ENCODE peak calls at places on chromosomes 7 and 10, in seven cellular contexts. Z is brain microvascular endothelial cell, G is transverse colon, W is AG04450, P is PC-3, N is IMR-90, Q is fibroblast of lung. H is an unnamed sample.

GRCh38 chr7:84624527-84624926 is 429.9 kb upstream of the SEMA3A start:
- DNase-seq in Z (no peak), G (no peak), W (no peak), P (no peak), N (no peak), Q (no peak), H (no peak)

GRCh38 chr10:19250542-19250941 is 201.9 kb downstream of the MALRD1 start:
- DNase-seq in Z (peak), G (no peak), W (peak), P (peak), N (peak), Q (peak), H (peak)

GRCh38 chr7:127437241-127437640 is 44.7 kb upstream of the ZNF800 start:
- DNase-seq in Z (no peak), G (no peak), W (no peak), P (no peak), N (no peak), Q (no peak), H (no peak)

GRCh38 chr7:121800916-121801675 is 71.9 kb upstream of the PTPRZ1 start:
- DNase-seq in Z (no peak), G (no peak), W (no peak), P (no peak), N (no peak), Q (no peak), H (no peak)

GRCh38 chr7:157517782-157518513 is 181.1 kb downstream of the DNAJB6 start:
- DNase-seq in Z (no peak), G (no peak), W (no peak), P (no peak), N (no peak), Q (no peak), H (no peak)

GRCh38 chr7:151038951-151039849 is 9.1 kb upstream of the ASIC3 start:
- DNase-seq in Z (peak), G (peak), W (no peak), P (peak), N (peak), Q (peak), H (peak)

GRCh38 chr10:2978111-2978510 is 89.2 kb upstream of the PFKP start:
- DNase-seq in Z (no peak), G (no peak), W (no peak), P (peak), N (peak), Q (peak), H (peak)

GRCh38 chr10:89301721-89302445 is at the start of gene IFIT2:
- DNase-seq in Z (peak), G (peak), W (peak), P (peak), N (peak), Q (peak), H (peak)

GRCh38 chr10:71517310-71518159 is 120.8 kb downstream of the CDH23 start:
- DNase-seq in Z (no peak), G (no peak), W (no peak), P (no peak), N (no peak), Q (no peak), H (no peak)

GRCh38 chr7:42097756-42098155 is 139.3 kb downstream of the GLI3 start:
- DNase-seq in Z (peak), G (no peak), W (no peak), P (peak), N (peak), Q (peak), H (no peak)

GRCh38 chr10:131928248-131929095 is 27.7 kb downstream of the PPP2R2D start:
- DNase-seq in Z (peak), G (no peak), W (no peak), P (no peak), N (peak), Q (peak), H (no peak)

GRCh38 chr7:30445770-30446169 is 32.8 kb downstream of the NOD1 start:
- DNase-seq in Z (no peak), G (peak), W (no peak), P (no peak), N (peak), Q (peak), H (no peak)

GRCh38 chr7:97179454-97180104 is 62.1 kb downstream of the SDHAF3 start:
- DNase-seq in Z (peak), G (peak), W (peak), P (peak), N (peak), Q (peak), H (peak)

GRCh38 chr10:5381187-5381586 is 16.4 kb downstream of the UCN3 start:
- DNase-seq in Z (no peak), G (no peak), W (no peak), P (no peak), N (no peak), Q (no peak), H (no peak)

GRCh38 chr10:11341253-11341652 is 270.2 kb downstream of the USP6NL start:
- DNase-seq in Z (no peak), G (no peak), W (no peak), P (no peak), N (no peak), Q (no peak), H (no peak)

GRCh38 chr10:11339660-11340059 is 271.8 kb downstream of the USP6NL start:
- DNase-seq in Z (no peak), G (no peak), W (no peak), P (no peak), N (no peak), Q (no peak), H (no peak)

GRCh38 chr10:11345224-11346054 is 266.0 kb downstream of the USP6NL start:
- DNase-seq in Z (no peak), G (peak), W (no peak), P (peak), N (no peak), Q (no peak), H (peak)

GRCh38 chr10:11344081-11344480 is 267.4 kb downstream of the USP6NL start:
- DNase-seq in Z (no peak), G (no peak), W (no peak), P (no peak), N (no peak), Q (no peak), H (no peak)

GRCh38 chr10:11344550-11344949 is 266.9 kb downstream of the USP6NL start:
- DNase-seq in Z (no peak), G (no peak), W (no peak), P (no peak), N (no peak), Q (no peak), H (no peak)
- H3K4me3 ChIP-seq in Z (no peak), G (no peak), W (no peak), P (no peak), N (no peak), Q (no peak), H (no peak)

DNA sequence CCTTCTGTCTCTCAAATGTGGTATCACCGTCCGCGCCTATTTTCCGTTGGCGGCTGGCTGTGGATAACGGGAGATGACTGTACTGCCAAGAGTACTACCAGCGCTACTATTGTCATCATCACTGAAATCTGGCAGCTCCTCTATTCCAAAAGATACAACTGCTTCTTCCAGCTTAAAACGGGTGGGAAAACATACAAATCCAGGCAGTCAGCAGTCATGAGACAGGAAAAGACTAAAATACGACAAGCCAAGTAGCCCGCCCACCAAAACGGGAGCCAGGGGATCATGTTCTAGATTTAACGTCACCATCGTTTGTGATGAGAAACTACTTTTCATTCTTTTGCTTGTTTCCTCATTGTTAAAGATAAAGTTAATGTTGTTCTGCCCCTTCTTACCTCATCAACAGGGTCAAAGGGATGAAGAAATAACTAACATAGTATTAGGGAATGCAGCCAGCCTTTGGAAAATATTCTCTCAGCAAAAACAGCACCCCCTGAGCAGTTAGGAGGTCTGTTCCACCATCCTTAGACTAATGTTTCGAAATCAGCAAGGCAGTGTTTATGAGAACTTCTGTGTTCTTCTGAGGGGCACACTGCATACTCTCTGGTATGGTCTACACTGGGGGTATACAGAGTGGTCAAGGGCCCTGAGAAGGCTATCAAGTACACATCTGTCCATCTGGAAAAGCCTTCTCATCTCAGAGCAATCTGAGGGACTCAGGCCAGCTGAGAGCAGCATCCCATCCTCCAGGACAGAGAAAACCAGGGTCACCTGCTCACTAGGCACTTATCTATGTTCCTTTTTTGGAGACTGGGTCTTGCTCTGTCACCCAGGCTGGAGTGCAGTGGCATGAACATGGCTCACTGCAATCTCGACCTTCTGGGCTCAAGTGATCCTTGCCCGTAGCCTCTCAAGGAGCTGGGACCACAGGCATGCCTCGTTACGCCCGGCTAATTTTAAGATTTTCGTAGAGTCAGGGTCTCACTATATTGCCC is 47.5 kb downstream of the GNA12 start:
- DNase-seq in Z (peak), G (peak), W (peak), P (no peak), N (peak), Q (peak), H (peak)
- H3K4me3 ChIP-seq in Z (no peak), G (no peak), W (peak), P (no peak), N (no peak), Q (peak), H (no peak)

DNA sequence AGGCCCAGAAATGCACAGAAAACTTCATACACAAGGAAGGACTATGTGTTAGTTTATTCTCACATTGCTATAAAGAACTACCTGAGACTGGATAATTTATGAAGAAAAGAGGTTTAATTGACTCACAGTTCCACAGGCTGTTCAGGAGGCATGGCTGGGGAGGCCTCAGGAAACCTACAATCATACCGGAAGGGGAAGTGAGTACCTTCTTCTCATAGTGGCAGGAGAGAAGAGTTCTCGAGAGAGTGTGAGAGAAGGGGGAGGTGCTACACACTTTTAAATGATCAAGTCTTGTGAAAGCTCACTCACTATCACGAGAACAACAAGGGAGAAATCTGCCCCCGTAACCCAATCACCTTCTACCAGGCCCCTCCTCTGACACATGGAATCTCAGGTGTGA is 16.8 kb upstream of the RAMP3 start:
- DNase-seq in Z (no peak), G (no peak), W (no peak), P (no peak), N (no peak), Q (no peak), H (no peak)
- H3K4me3 ChIP-seq in Z (no peak), G (no peak), W (no peak), P (no peak), N (no peak), Q (no peak), H (no peak)

DNA sequence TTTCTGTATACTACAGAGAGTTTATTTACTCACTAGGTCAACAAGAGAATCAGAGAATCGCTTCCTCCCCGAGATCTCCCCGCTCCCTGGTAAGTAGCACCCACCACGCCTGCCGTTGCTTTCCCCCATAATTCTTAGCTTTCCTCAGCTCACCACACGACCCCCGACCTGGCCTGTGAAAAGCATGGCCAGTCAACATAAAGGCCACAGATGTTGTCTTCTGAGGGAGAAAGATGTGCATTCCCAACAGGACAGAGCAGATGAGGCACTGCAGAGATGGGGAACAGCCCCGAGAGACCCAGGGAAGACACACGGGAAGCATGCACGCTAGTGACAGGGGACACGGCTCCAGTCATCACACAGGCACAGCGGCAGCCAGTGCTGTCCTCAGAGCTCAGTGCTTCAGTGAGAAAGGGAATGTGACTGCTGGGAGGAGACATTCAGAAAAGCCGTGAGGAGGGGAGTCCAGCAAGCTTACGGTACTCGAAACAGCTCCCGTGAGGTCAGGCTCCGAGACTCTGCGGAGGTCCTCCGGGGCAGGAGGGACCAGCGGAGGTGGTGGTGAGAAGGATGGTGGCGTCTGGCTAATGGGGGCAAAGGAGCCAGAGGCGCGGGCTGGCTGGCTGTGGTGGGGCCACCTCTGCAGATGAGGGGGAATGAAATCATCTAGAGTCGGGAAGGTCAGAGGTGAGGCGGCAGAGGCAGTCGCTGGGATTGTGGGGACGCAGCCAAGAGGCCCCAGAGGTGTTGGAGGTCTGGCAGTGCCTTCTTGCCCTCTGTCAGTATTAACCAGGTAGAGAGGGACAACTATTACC is 123.4 kb upstream of the PDLIM1 start:
- DNase-seq in Z (no peak), G (no peak), W (no peak), P (no peak), N (no peak), Q (no peak), H (no peak)
- H3K4me3 ChIP-seq in Z (no peak), G (no peak), W (no peak), P (no peak), N (no peak), Q (no peak), H (no peak)

DNA sequence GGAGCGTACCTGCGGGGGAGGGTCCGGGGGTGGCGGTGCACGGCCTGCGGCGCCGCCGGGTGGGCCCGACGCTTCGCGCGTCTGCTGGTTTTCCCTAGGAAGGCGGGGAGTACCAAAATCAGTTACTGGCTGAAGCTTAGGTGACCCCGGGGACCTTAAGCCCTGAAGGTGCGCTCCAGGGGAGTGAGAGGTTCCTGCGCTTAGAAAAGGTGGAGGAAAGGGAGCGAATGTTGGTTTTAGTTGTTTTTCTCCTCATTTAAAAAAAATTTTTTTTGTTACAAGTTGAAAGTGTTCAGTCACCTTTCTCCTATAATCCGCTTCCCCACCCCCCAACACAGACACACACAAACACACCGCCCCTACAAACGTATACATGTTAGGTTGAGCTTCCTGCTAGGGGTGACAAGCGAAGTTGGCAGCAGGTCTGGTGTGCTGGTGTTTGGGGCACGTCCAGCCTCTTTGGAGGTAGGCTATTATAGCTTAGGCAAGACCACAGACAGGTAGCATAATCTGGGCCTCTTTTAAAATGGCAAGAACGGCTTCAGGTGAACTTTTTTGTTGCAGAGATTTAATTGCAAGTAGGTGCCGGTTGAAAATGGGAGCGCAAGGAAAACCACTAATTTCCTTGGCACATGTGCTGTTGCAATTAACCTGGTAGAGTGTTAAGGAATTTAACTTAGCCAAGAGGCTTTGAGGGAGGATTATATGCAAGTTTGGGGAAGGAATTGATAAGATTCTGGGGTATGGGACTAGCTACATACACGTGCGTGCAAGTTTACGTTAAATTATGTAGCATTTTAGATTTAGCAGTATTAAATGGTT is 945 bp downstream of the ADD3 start:
- DNase-seq in Z (no peak), G (peak), W (no peak), P (peak), N (no peak), Q (no peak), H (peak)
- H3K4me3 ChIP-seq in Z (peak), G (peak), W (peak), P (peak), N (peak), Q (peak), H (peak)

GRCh38 chr7:7607010-7607409 is 33.5 kb upstream of the UMAD1 start:
- DNase-seq in Z (no peak), G (no peak), W (no peak), P (no peak), N (no peak), Q (no peak), H (no peak)
- H3K4me3 ChIP-seq in Z (no peak), G (no peak), W (no peak), P (no peak), N (no peak), Q (no peak), H (no peak)

GRCh38 chr10:112962343-112962742 is 12.3 kb downstream of the TCF7L2 start:
- DNase-seq in Z (no peak), G (no peak), W (no peak), P (no peak), N (no peak), Q (no peak), H (no peak)

GRCh38 chr10:112963835-112964234 is 13.8 kb downstream of the TCF7L2 start:
- DNase-seq in Z (peak), G (no peak), W (no peak), P (peak), N (peak), Q (peak), H (no peak)

GRCh38 chr10:112959207-112959838 is 9.3 kb downstream of the TCF7L2 start:
- DNase-seq in Z (no peak), G (no peak), W (no peak), P (peak), N (peak), Q (peak), H (peak)

GRCh38 chr10:112960151-112960681 is 10.2 kb downstream of the TCF7L2 start:
- DNase-seq in Z (peak), G (no peak), W (no peak), P (no peak), N (no peak), Q (peak), H (peak)

GRCh38 chr10:112961609-112962008 is 11.6 kb downstream of the TCF7L2 start:
- DNase-seq in Z (no peak), G (peak), W (no peak), P (no peak), N (no peak), Q (no peak), H (no peak)
- H3K4me3 ChIP-seq in Z (no peak), G (no peak), W (no peak), P (no peak), N (no peak), Q (no peak), H (no peak)

DNA sequence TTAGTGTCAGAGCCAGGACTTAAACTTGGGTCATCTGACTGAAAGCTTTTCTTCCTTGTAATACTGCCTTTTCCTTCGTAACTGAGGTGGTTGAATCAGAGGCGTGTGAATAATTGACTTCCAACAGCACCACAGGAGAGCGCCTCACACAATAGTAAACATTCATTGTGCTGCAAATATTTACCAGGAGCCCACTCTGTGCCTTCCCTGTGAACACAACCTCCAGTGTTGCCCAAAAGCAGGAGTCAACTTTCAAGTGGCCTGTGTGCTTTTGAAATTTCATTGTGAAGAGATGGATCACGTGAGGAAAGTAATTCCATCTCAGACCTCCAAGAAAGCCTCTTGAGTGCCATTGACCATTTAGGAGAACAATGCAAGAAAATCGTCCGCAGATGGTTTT is 60.2 kb downstream of the ADRA2A start:
- DNase-seq in Z (no peak), G (no peak), W (no peak), P (no peak), N (no peak), Q (no peak), H (no peak)
- H3K4me3 ChIP-seq in Z (no peak), G (no peak), W (no peak), P (no peak), N (no peak), Q (no peak), H (no peak)